ENCODE peak calls at places on chromosomes 2 and 18, in five cellular contexts. One of them, this sample, is unnamed.

GRCh38 chr18:51645607-51646006 is 448.1 kb upstream of the MEX3C start:
- DNase-seq in endothelial cell of umbilical vein: no peak
- DNase-seq in MCF 10A: no peak
- DNase-seq in GM18507: no peak
- DNase-seq in GDM1: no peak
- DNase-seq in this sample: no peak

GRCh38 chr2:238119756-238120462 is 18.6 kb upstream of the KLHL30 start:
- DNase-seq in GM18507: no peak
- DNase-seq in MCF 10A: no peak
- DNase-seq in GDM1: no peak
- DNase-seq in endothelial cell of umbilical vein: no peak
- DNase-seq in this sample: no peak

GRCh38 chr2:205695460-205695979 is 13.2 kb downstream of the NRP2 start:
- DNase-seq in GDM1: no peak
- DNase-seq in MCF 10A: peak; percentile 46
- DNase-seq in GM18507: no peak
- DNase-seq in endothelial cell of umbilical vein: no peak
- DNase-seq in this sample: no peak

GRCh38 chr2:45943231-45944044 is 292.0 kb downstream of the PRKCE start:
- DNase-seq in MCF 10A: no peak
- DNase-seq in GM18507: no peak
- DNase-seq in GDM1: no peak
- DNase-seq in endothelial cell of umbilical vein: no peak
- DNase-seq in this sample: no peak

GRCh38 chr18:35609236-35609635 is 27.7 kb downstream of the GALNT1 start:
- DNase-seq in endothelial cell of umbilical vein: no peak
- DNase-seq in GDM1: no peak
- DNase-seq in MCF 10A: no peak
- DNase-seq in GM18507: no peak
- DNase-seq in this sample: no peak

GRCh38 chr2:217398860-217399259 is 539.0 kb upstream of the TNP1 start:
- DNase-seq in GDM1: peak; percentile 6
- DNase-seq in endothelial cell of umbilical vein: no peak
- DNase-seq in MCF 10A: no peak
- DNase-seq in GM18507: no peak
- DNase-seq in this sample: no peak

GRCh38 chr2:231617059-231617926 is 24.6 kb downstream of the TEX44 start:
- DNase-seq in GDM1: no peak
- DNase-seq in GM18507: no peak
- DNase-seq in endothelial cell of umbilical vein: no peak
- DNase-seq in MCF 10A: peak; percentile 71
- DNase-seq in this sample: no peak

GRCh38 chr2:192783643-192784042 is 588.9 kb upstream of the TMEFF2 start:
- DNase-seq in MCF 10A: no peak
- DNase-seq in endothelial cell of umbilical vein: no peak
- DNase-seq in GM18507: no peak
- DNase-seq in GDM1: no peak
- DNase-seq in this sample: no peak

GRCh38 chr2:58834404-58834803 is 593.3 kb upstream of the FANCL start:
- DNase-seq in GM18507: no peak
- DNase-seq in GDM1: no peak
- DNase-seq in MCF 10A: peak; percentile 62
- DNase-seq in endothelial cell of umbilical vein: peak; percentile 16
- DNase-seq in this sample: no peak

GRCh38 chr2:45964226-45964841 is 312.9 kb downstream of the PRKCE start:
- DNase-seq in endothelial cell of umbilical vein: peak; percentile 95
- DNase-seq in GM18507: no peak
- DNase-seq in MCF 10A: peak; percentile 100
- DNase-seq in GDM1: no peak
- DNase-seq in this sample: no peak

GRCh38 chr2:230203110-230203676 is 16.6 kb downstream of the SP110 start:
- DNase-seq in MCF 10A: no peak
- DNase-seq in endothelial cell of umbilical vein: no peak
- DNase-seq in GM18507: no peak
- DNase-seq in GDM1: no peak
- DNase-seq in this sample: peak; percentile 67

GRCh38 chr2:163341426-163341825 is 394.4 kb downstream of the FIGN start:
- DNase-seq in endothelial cell of umbilical vein: peak; percentile 71
- DNase-seq in GM18507: no peak
- DNase-seq in GDM1: no peak
- DNase-seq in MCF 10A: peak; percentile 14
- DNase-seq in this sample: no peak

GRCh38 chr2:17470855-17471641 is 47.2 kb downstream of the RAD51AP2 start:
- DNase-seq in endothelial cell of umbilical vein: peak; percentile 6
- DNase-seq in GM18507: no peak
- DNase-seq in GDM1: no peak
- DNase-seq in MCF 10A: peak; percentile 76
- DNase-seq in this sample: no peak

GRCh38 chr2:218849721-218850120 is 9.9 kb upstream of the WNT6 start:
- DNase-seq in GM18507: no peak
- DNase-seq in GDM1: no peak
- DNase-seq in endothelial cell of umbilical vein: no peak
- DNase-seq in MCF 10A: peak; percentile 87
- DNase-seq in this sample: no peak

GRCh38 chr18:50666536-50666935 is 106.6 kb downstream of the MAPK4 start:
- DNase-seq in GDM1: no peak
- DNase-seq in MCF 10A: no peak
- DNase-seq in endothelial cell of umbilical vein: no peak
- DNase-seq in GM18507: no peak
- DNase-seq in this sample: no peak

GRCh38 chr18:46950064-46950656 is 32.8 kb downstream of the KATNAL2 start:
- DNase-seq in GM18507: no peak
- DNase-seq in GDM1: no peak
- DNase-seq in endothelial cell of umbilical vein: peak; percentile 24
- DNase-seq in MCF 10A: peak; percentile 13
- DNase-seq in this sample: no peak

GRCh38 chr2:64766841-64767669 is 113.3 kb upstream of the SERTAD2 start:
- DNase-seq in GM18507: no peak
- DNase-seq in MCF 10A: no peak
- DNase-seq in GDM1: no peak
- DNase-seq in endothelial cell of umbilical vein: peak; percentile 67
- DNase-seq in this sample: no peak

GRCh38 chr2:146239392-146240135 is 1605.3 kb upstream of the ACVR2A start:
- DNase-seq in endothelial cell of umbilical vein: no peak
- DNase-seq in GDM1: no peak
- DNase-seq in GM18507: no peak
- DNase-seq in MCF 10A: no peak
- DNase-seq in this sample: no peak

GRCh38 chr2:11669454-11670291 is at the start of gene NTSR2:
- DNase-seq in GDM1: no peak
- DNase-seq in endothelial cell of umbilical vein: peak; percentile 54
- DNase-seq in GM18507: no peak
- DNase-seq in MCF 10A: no peak
- DNase-seq in this sample: no peak

GRCh38 chr2:239035361-239035814 is 187.5 kb downstream of the TWIST2 start:
- DNase-seq in GM18507: peak; percentile 69
- DNase-seq in MCF 10A: peak; percentile 30
- DNase-seq in GDM1: no peak
- DNase-seq in endothelial cell of umbilical vein: no peak
- DNase-seq in this sample: peak; percentile 67

This sample was measured in activated B cell treated with CpG ODN at 0.5 μM for 24 hours.